ENCODE peak calls at places on chromosomes 2 and 18, in nine cellular contexts. One of them, this sample, is unnamed.

GRCh38 chr2:97355887-97356286 is 233.8 kb downstream of the ANKRD36B start:
- DNase-seq in stomach: no peak
- DNase-seq in stimulated activated CD4-positive, alpha-beta T cell treated with anti-CD3 and anti-CD28 coated beads, Interleukin-15, amount 100 ng/mL, for 24 hours: no peak
- DNase-seq in NCI-H2081: no peak
- DNase-seq in anterior cingulate cortex: no peak
- DNase-seq in GM13977: no peak
- DNase-seq in RKO: no peak
- DNase-seq in GM04504: no peak
- DNase-seq in foreskin fibroblast: no peak
- DNase-seq in this sample: no peak

GRCh38 chr2:133780099-133780996 is 212.1 kb upstream of the NCKAP5 start:
- DNase-seq in stomach: peak
- DNase-seq in stimulated activated CD4-positive, alpha-beta T cell treated with anti-CD3 and anti-CD28 coated beads, Interleukin-15, amount 100 ng/mL, for 24 hours: peak
- DNase-seq in NCI-H2081: peak
- DNase-seq in anterior cingulate cortex: peak
- DNase-seq in GM13977: peak
- DNase-seq in RKO: peak
- DNase-seq in GM04504: peak
- DNase-seq in foreskin fibroblast: peak
- DNase-seq in this sample: peak

GRCh38 chr2:148391324-148391723 is 253.2 kb upstream of the EPC2 start:
- DNase-seq in stomach: no peak
- DNase-seq in stimulated activated CD4-positive, alpha-beta T cell treated with anti-CD3 and anti-CD28 coated beads, Interleukin-15, amount 100 ng/mL, for 24 hours: no peak
- DNase-seq in NCI-H2081: no peak
- DNase-seq in anterior cingulate cortex: no peak
- DNase-seq in GM13977: no peak
- DNase-seq in RKO: no peak
- DNase-seq in GM04504: no peak
- DNase-seq in foreskin fibroblast: peak
- DNase-seq in this sample: peak

GRCh38 chr2:237193436-237193835 is 107.7 kb downstream of the COPS8 start:
- DNase-seq in stomach: no peak
- DNase-seq in stimulated activated CD4-positive, alpha-beta T cell treated with anti-CD3 and anti-CD28 coated beads, Interleukin-15, amount 100 ng/mL, for 24 hours: no peak
- DNase-seq in NCI-H2081: no peak
- DNase-seq in anterior cingulate cortex: no peak
- DNase-seq in GM13977: no peak
- DNase-seq in RKO: no peak
- DNase-seq in GM04504: no peak
- DNase-seq in foreskin fibroblast: no peak
- DNase-seq in this sample: no peak

GRCh38 chr2:169362346-169363026 is at the start of gene LRP2:
- DNase-seq in stomach: no peak
- DNase-seq in stimulated activated CD4-positive, alpha-beta T cell treated with anti-CD3 and anti-CD28 coated beads, Interleukin-15, amount 100 ng/mL, for 24 hours: peak
- DNase-seq in NCI-H2081: no peak
- DNase-seq in anterior cingulate cortex: peak
- DNase-seq in GM13977: peak
- DNase-seq in RKO: no peak
- DNase-seq in GM04504: no peak
- DNase-seq in foreskin fibroblast: no peak
- DNase-seq in this sample: no peak

GRCh38 chr2:30955516-30956132 is 148.4 kb upstream of the CAPN13 start:
- DNase-seq in stomach: no peak
- DNase-seq in stimulated activated CD4-positive, alpha-beta T cell treated with anti-CD3 and anti-CD28 coated beads, Interleukin-15, amount 100 ng/mL, for 24 hours: no peak
- DNase-seq in NCI-H2081: no peak
- DNase-seq in anterior cingulate cortex: no peak
- DNase-seq in GM13977: no peak
- DNase-seq in RKO: no peak
- DNase-seq in GM04504: no peak
- DNase-seq in foreskin fibroblast: no peak
- DNase-seq in this sample: no peak

GRCh38 chr18:49112031-49112430 is 161.3 kb upstream of the SMAD7 start:
- DNase-seq in stomach: no peak
- DNase-seq in stimulated activated CD4-positive, alpha-beta T cell treated with anti-CD3 and anti-CD28 coated beads, Interleukin-15, amount 100 ng/mL, for 24 hours: no peak
- DNase-seq in NCI-H2081: no peak
- DNase-seq in anterior cingulate cortex: no peak
- DNase-seq in GM13977: no peak
- DNase-seq in RKO: no peak
- DNase-seq in GM04504: no peak
- DNase-seq in foreskin fibroblast: no peak
- DNase-seq in this sample: no peak

GRCh38 chr2:108593547-108594098 is 59.4 kb downstream of the LIMS1 start:
- DNase-seq in stomach: no peak
- DNase-seq in stimulated activated CD4-positive, alpha-beta T cell treated with anti-CD3 and anti-CD28 coated beads, Interleukin-15, amount 100 ng/mL, for 24 hours: no peak
- DNase-seq in NCI-H2081: no peak
- DNase-seq in anterior cingulate cortex: no peak
- DNase-seq in GM13977: no peak
- DNase-seq in RKO: no peak
- DNase-seq in GM04504: peak
- DNase-seq in foreskin fibroblast: peak
- DNase-seq in this sample: peak

GRCh38 chr18:47996091-47996541 is 65.7 kb upstream of the SMAD2 start:
- DNase-seq in stomach: no peak
- DNase-seq in stimulated activated CD4-positive, alpha-beta T cell treated with anti-CD3 and anti-CD28 coated beads, Interleukin-15, amount 100 ng/mL, for 24 hours: no peak
- DNase-seq in NCI-H2081: no peak
- DNase-seq in anterior cingulate cortex: no peak
- DNase-seq in GM13977: no peak
- DNase-seq in RKO: no peak
- DNase-seq in GM04504: no peak
- DNase-seq in foreskin fibroblast: peak
- DNase-seq in this sample: no peak

GRCh38 chr2:70411489-70412081 is 109.7 kb upstream of the FAM136A start:
- DNase-seq in stomach: no peak
- DNase-seq in stimulated activated CD4-positive, alpha-beta T cell treated with anti-CD3 and anti-CD28 coated beads, Interleukin-15, amount 100 ng/mL, for 24 hours: no peak
- DNase-seq in NCI-H2081: no peak
- DNase-seq in anterior cingulate cortex: no peak
- DNase-seq in GM13977: no peak
- DNase-seq in RKO: no peak
- DNase-seq in GM04504: no peak
- DNase-seq in foreskin fibroblast: no peak
- DNase-seq in this sample: no peak

GRCh38 chr2:47905454-47906260 is 641 bp downstream of the FBXO11 start:
- DNase-seq in stomach: peak
- DNase-seq in stimulated activated CD4-positive, alpha-beta T cell treated with anti-CD3 and anti-CD28 coated beads, Interleukin-15, amount 100 ng/mL, for 24 hours: peak
- DNase-seq in NCI-H2081: peak
- DNase-seq in anterior cingulate cortex: peak
- DNase-seq in GM13977: peak
- DNase-seq in RKO: peak
- DNase-seq in GM04504: no peak
- DNase-seq in foreskin fibroblast: peak
- DNase-seq in this sample: no peak

GRCh38 chr2:112996635-112997034 is 8.6 kb upstream of the IL36A start:
- DNase-seq in stomach: no peak
- DNase-seq in stimulated activated CD4-positive, alpha-beta T cell treated with anti-CD3 and anti-CD28 coated beads, Interleukin-15, amount 100 ng/mL, for 24 hours: peak
- DNase-seq in NCI-H2081: no peak
- DNase-seq in anterior cingulate cortex: no peak
- DNase-seq in GM13977: peak
- DNase-seq in RKO: no peak
- DNase-seq in GM04504: no peak
- DNase-seq in foreskin fibroblast: no peak
- DNase-seq in this sample: no peak

GRCh38 chr18:34358923-34359322 is 134.2 kb upstream of the NOL4 start:
- DNase-seq in stomach: no peak
- DNase-seq in stimulated activated CD4-positive, alpha-beta T cell treated with anti-CD3 and anti-CD28 coated beads, Interleukin-15, amount 100 ng/mL, for 24 hours: no peak
- DNase-seq in NCI-H2081: no peak
- DNase-seq in anterior cingulate cortex: no peak
- DNase-seq in GM13977: peak
- DNase-seq in RKO: no peak
- DNase-seq in GM04504: no peak
- DNase-seq in foreskin fibroblast: no peak
- DNase-seq in this sample: no peak

GRCh38 chr2:231270221-231271114 is 72.0 kb downstream of the ARMC9 start:
- DNase-seq in stomach: no peak
- DNase-seq in stimulated activated CD4-positive, alpha-beta T cell treated with anti-CD3 and anti-CD28 coated beads, Interleukin-15, amount 100 ng/mL, for 24 hours: no peak
- DNase-seq in NCI-H2081: no peak
- DNase-seq in anterior cingulate cortex: no peak
- DNase-seq in GM13977: no peak
- DNase-seq in RKO: no peak
- DNase-seq in GM04504: no peak
- DNase-seq in foreskin fibroblast: no peak
- DNase-seq in this sample: no peak

GRCh38 chr2:183248866-183249567 is 124.8 kb downstream of the NUP35 start:
- DNase-seq in stomach: no peak
- DNase-seq in stimulated activated CD4-positive, alpha-beta T cell treated with anti-CD3 and anti-CD28 coated beads, Interleukin-15, amount 100 ng/mL, for 24 hours: no peak
- DNase-seq in NCI-H2081: peak
- DNase-seq in anterior cingulate cortex: no peak
- DNase-seq in GM13977: peak
- DNase-seq in RKO: peak
- DNase-seq in GM04504: peak
- DNase-seq in foreskin fibroblast: peak
- DNase-seq in this sample: peak

GRCh38 chr2:74548919-74549684 is 4.6 kb downstream of the LOXL3 start:
- DNase-seq in stomach: peak
- DNase-seq in stimulated activated CD4-positive, alpha-beta T cell treated with anti-CD3 and anti-CD28 coated beads, Interleukin-15, amount 100 ng/mL, for 24 hours: peak
- DNase-seq in NCI-H2081: peak
- DNase-seq in anterior cingulate cortex: peak
- DNase-seq in GM13977: peak
- DNase-seq in RKO: peak
- DNase-seq in GM04504: no peak
- DNase-seq in foreskin fibroblast: peak
- DNase-seq in this sample: peak

GRCh38 chr2:126671049-126671448 is 15.1 kb downstream of the GYPC start:
- DNase-seq in stomach: no peak
- DNase-seq in stimulated activated CD4-positive, alpha-beta T cell treated with anti-CD3 and anti-CD28 coated beads, Interleukin-15, amount 100 ng/mL, for 24 hours: no peak
- DNase-seq in NCI-H2081: no peak
- DNase-seq in anterior cingulate cortex: no peak
- DNase-seq in GM13977: no peak
- DNase-seq in RKO: no peak
- DNase-seq in GM04504: no peak
- DNase-seq in foreskin fibroblast: no peak
- DNase-seq in this sample: no peak

GRCh38 chr18:75106746-75107145 is 102.2 kb downstream of the PTGR3 start:
- DNase-seq in stomach: no peak
- DNase-seq in stimulated activated CD4-positive, alpha-beta T cell treated with anti-CD3 and anti-CD28 coated beads, Interleukin-15, amount 100 ng/mL, for 24 hours: no peak
- DNase-seq in NCI-H2081: no peak
- DNase-seq in anterior cingulate cortex: no peak
- DNase-seq in GM13977: no peak
- DNase-seq in RKO: no peak
- DNase-seq in GM04504: no peak
- DNase-seq in foreskin fibroblast: no peak
- DNase-seq in this sample: no peak

GRCh38 chr2:240405654-240406313 is 29.7 kb upstream of the GPC1 start:
- DNase-seq in stomach: peak
- DNase-seq in stimulated activated CD4-positive, alpha-beta T cell treated with anti-CD3 and anti-CD28 coated beads, Interleukin-15, amount 100 ng/mL, for 24 hours: no peak
- DNase-seq in NCI-H2081: no peak
- DNase-seq in anterior cingulate cortex: no peak
- DNase-seq in GM13977: no peak
- DNase-seq in RKO: no peak
- DNase-seq in GM04504: no peak
- DNase-seq in foreskin fibroblast: no peak
- DNase-seq in this sample: no peak

GRCh38 chr2:106931742-106932335 is 45.9 kb upstream of the ST6GAL2 start:
- DNase-seq in stomach: no peak
- DNase-seq in stimulated activated CD4-positive, alpha-beta T cell treated with anti-CD3 and anti-CD28 coated beads, Interleukin-15, amount 100 ng/mL, for 24 hours: no peak
- DNase-seq in NCI-H2081: no peak
- DNase-seq in anterior cingulate cortex: no peak
- DNase-seq in GM13977: no peak
- DNase-seq in RKO: no peak
- DNase-seq in GM04504: no peak
- DNase-seq in foreskin fibroblast: no peak
- DNase-seq in this sample: no peak

GRCh38 chr18:2961828-2962227 is 51.1 kb downstream of the LPIN2 start:
- DNase-seq in stomach: no peak
- DNase-seq in stimulated activated CD4-positive, alpha-beta T cell treated with anti-CD3 and anti-CD28 coated beads, Interleukin-15, amount 100 ng/mL, for 24 hours: peak
- DNase-seq in NCI-H2081: peak
- DNase-seq in anterior cingulate cortex: peak
- DNase-seq in GM13977: no peak
- DNase-seq in RKO: no peak
- DNase-seq in GM04504: no peak
- DNase-seq in foreskin fibroblast: no peak
- DNase-seq in this sample: no peak

GRCh38 chr18:37251679-37252078 is 313.9 kb downstream of the CELF4 start:
- DNase-seq in stomach: peak
- DNase-seq in stimulated activated CD4-positive, alpha-beta T cell treated with anti-CD3 and anti-CD28 coated beads, Interleukin-15, amount 100 ng/mL, for 24 hours: no peak
- DNase-seq in NCI-H2081: peak
- DNase-seq in anterior cingulate cortex: no peak
- DNase-seq in GM13977: no peak
- DNase-seq in RKO: no peak
- DNase-seq in GM04504: no peak
- DNase-seq in foreskin fibroblast: no peak
- DNase-seq in this sample: no peak

GRCh38 chr2:168798888-168799410 is 3.5 kb upstream of the NOSTRIN start:
- DNase-seq in stomach: no peak
- DNase-seq in stimulated activated CD4-positive, alpha-beta T cell treated with anti-CD3 and anti-CD28 coated beads, Interleukin-15, amount 100 ng/mL, for 24 hours: no peak
- DNase-seq in NCI-H2081: no peak
- DNase-seq in anterior cingulate cortex: no peak
- DNase-seq in GM13977: no peak
- DNase-seq in RKO: no peak
- DNase-seq in GM04504: no peak
- DNase-seq in foreskin fibroblast: no peak
- DNase-seq in this sample: no peak